ENCODE peak calls at places on chromosomes 3 and 15, in seven cellular contexts. G is HFF-Myc, S is sigmoid colon, V is psoas muscle, A is lower lobe of right lung, Q is GM23338, C is GM12865. H is an unnamed sample.

GRCh38 chr3:170602556-170602955 is 16.7 kb upstream of the SLC7A14 start:
- DNase-seq in G (no peak), S (no peak), V (no peak), A (no peak), Q (no peak), C (no peak), H (no peak)

GRCh38 chr3:129623447-129624118 is 17.1 kb upstream of the PLXND1 start:
- DNase-seq in G (no peak), S (peak), V (peak), A (peak), Q (no peak), C (no peak), H (no peak)

GRCh38 chr3:153400641-153401040 is 238.6 kb downstream of the RAP2B start:
- DNase-seq in G (no peak), S (no peak), V (no peak), A (no peak), Q (no peak), C (no peak), H (no peak)

GRCh38 chr15:55221090-55222011 is 24.6 kb upstream of the RSL24D1 start:
- DNase-seq in G (peak), S (no peak), V (no peak), A (no peak), Q (peak), C (peak), H (peak)

GRCh38 chr3:14428087-14429067 is 26.0 kb downstream of the SLC6A6 start:
- DNase-seq in G (no peak), S (no peak), V (peak), A (no peak), Q (no peak), C (peak), H (peak)

GRCh38 chr15:52658955-52659354 is 20.2 kb downstream of the ATOSA start:
- DNase-seq in G (no peak), S (no peak), V (no peak), A (no peak), Q (no peak), C (peak), H (no peak)

GRCh38 chr3:59046839-59047238 is 3.0 kb downstream of the CFAP20DC start:
- DNase-seq in G (no peak), S (no peak), V (no peak), A (no peak), Q (no peak), C (no peak), H (no peak)

GRCh38 chr3:177764377-177764912 is 567.2 kb upstream of the TBL1XR1 start:
- DNase-seq in G (no peak), S (no peak), V (no peak), A (no peak), Q (no peak), C (no peak), H (no peak)

GRCh38 chr15:65365229-65365628 is 12.6 kb downstream of the IGDCC3 start:
- DNase-seq in G (no peak), S (peak), V (no peak), A (no peak), Q (peak), C (no peak), H (no peak)

GRCh38 chr3:129352045-129352444 is 73.4 kb downstream of the HMCES start:
- DNase-seq in G (no peak), S (no peak), V (no peak), A (no peak), Q (peak), C (peak), H (no peak)

GRCh38 chr3:4989649-4989966 is 10.4 kb downstream of the BHLHE40 start:
- DNase-seq in G (no peak), S (no peak), V (no peak), A (no peak), Q (no peak), C (no peak), H (no peak)

GRCh38 chr3:66259721-66260255 is 39.0 kb downstream of the SLC25A26 start:
- DNase-seq in G (no peak), S (no peak), V (no peak), A (no peak), Q (no peak), C (no peak), H (no peak)

GRCh38 chr3:126476166-126476975 is 680 bp upstream of the ZXDC start:
- DNase-seq in G (no peak), S (no peak), V (no peak), A (peak), Q (peak), C (no peak), H (no peak)

GRCh38 chr3:155643581-155644165 is 101.2 kb downstream of the PLCH1 start:
- DNase-seq in G (no peak), S (no peak), V (no peak), A (no peak), Q (no peak), C (no peak), H (no peak)

GRCh38 chr15:89998923-89999675 is 2.0 kb upstream of the ZNF710 start:
- DNase-seq in G (no peak), S (no peak), V (no peak), A (peak), Q (no peak), C (no peak), H (no peak)
- H3K4me3 ChIP-seq in G (no peak), S (no peak), V (no peak), A (peak), Q (peak), C (no peak), H (no peak)

GRCh38 chr15:66494262-66494661 is 3.3 kb downstream of the SNAPC5 start:
- DNase-seq in G (no peak), S (no peak), V (no peak), A (no peak), Q (no peak), C (no peak), H (no peak)

GRCh38 chr15:66496951-66497501 is 536 bp downstream of the SNAPC5 start:
- DNase-seq in G (no peak), S (no peak), V (no peak), A (no peak), Q (no peak), C (no peak), H (no peak)

GRCh38 chr15:66502491-66502890 is 2.2 kb downstream of the RPL4 start:
- DNase-seq in G (no peak), S (no peak), V (no peak), A (no peak), Q (no peak), C (no peak), H (no peak)

GRCh38 chr15:66497502-66498455 is at the start of gene SNAPC5:
- DNase-seq in G (peak), S (peak), V (peak), A (peak), Q (peak), C (peak), H (peak)

DNA sequence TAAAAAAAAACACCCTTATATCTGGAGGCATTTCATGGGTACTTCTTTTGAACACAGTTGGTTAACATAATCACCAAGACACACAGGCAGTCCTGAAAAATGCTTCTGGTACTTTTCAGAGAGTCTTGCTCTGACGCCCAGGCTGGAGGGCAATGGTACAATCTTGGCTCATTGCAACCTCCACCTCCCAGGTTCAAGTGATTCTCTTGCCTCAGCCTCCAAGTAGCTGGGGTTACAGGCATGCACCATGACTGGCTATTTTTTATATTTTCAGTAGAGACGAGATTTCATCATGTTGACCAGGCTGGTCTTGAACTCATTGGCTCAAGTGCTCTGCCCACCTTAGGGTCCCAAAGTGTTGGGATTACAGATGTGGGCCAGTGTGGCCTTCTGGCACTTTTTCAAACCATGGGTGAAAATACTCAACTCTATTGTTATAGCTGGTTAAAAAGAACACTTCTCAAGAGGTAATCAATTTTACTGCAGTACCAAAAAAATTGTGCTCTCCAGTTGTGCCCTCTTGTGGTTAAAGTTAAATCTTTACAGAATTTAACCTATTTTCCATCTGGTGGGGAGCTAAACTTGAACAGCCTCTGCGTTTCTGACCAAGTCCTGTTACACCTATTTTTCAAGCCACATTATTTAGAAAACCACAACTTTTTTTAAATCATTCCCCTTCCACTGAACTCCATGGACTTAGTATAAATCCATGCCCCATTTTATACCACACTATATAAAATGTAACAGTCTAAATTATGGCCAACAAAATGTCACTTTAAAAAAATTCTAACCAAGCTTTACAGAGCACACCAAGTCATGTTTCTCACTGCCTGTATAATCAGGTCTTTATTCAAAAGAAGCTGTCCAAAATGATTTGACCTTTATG is 1.2 kb upstream of the SNAPC5 start:
- DNase-seq in G (no peak), S (no peak), V (no peak), A (no peak), Q (peak), C (peak), H (no peak)
- TF ChIP-seq CTCF in G (peak), S (peak), V (peak), A (peak), Q (peak), C (peak), H (peak)

DNA sequence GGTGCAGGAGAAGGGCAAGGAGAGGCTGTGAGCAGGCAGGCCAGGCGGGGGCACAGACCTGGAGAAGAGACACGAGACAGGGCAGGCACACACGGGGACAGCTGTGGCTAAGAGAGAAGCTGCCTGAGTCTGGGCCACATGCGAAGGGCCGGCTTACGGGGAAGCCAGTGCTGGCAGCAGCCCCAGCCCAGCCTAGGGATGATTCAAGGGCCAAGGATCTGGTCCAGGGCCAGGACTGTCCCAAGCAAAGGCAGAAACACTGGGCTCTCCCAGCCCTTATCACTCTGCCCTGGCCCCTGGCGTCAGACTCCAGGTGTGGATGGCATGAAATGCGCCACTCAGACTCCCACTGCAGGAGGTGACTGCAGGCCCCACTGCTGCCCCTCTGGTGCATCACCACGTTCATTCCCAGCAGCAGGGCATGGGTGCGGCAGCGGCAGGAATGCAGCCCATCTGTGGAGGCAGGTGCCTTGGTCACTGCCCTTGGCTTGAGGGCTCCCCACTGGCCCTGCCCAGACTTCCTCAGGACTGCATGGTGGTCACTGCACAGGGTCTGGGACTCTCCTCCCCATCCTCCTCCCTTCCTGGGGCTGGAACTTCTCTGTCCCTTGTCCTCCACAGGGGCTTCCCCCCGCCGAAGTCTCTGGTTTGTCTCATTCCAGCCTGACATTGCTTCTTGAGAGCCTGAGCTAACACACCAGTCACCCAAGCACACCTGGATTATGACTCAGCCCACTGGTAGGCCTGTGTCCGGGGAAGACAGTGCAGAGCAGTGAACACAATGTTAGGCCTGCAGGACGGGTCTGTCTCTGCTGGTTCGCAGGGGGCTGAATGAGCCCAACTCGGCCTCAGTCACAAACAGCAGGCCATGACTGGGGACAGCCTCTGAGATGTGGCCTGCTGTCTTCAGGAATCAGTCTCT is 69.3 kb downstream of the TBC1D2B start:
- DNase-seq in G (peak), S (peak), V (peak), A (peak), Q (no peak), C (no peak), H (peak)
- H3K4me3 ChIP-seq in G (no peak), S (no peak), V (no peak), A (no peak), Q (no peak), C (no peak), H (no peak)

DNA sequence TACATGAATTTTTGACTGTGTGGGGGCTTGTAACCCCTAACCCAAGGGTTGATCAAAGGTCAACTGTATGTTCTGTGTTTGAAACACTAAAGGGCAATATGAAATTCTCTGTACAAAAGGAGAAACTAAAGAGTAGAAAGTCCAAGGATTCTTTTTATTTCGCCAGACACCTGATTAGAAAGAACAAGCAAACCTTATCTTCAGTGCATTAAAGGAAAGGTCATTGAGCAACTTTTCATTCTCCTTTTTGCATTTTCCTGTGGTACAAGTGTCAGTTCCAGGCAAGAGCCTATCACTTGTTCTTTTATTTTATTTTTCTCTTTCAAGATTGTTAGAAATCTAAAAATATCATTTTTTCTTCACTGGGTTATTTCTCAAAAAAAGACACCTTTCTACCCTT is 430.1 kb upstream of the EPHA3 start:
- DNase-seq in G (no peak), S (no peak), V (no peak), A (no peak), Q (no peak), C (no peak), H (no peak)
- TF ChIP-seq CTCF in G (no peak), S (no peak), V (no peak), A (no peak), Q (no peak), C (no peak), H (no peak)

GRCh38 chr15:97653896-97654295 is 306.6 kb upstream of the ARRDC4 start:
- DNase-seq in G (no peak), S (no peak), V (no peak), A (no peak), Q (no peak), C (no peak), H (no peak)
- H3K4me3 ChIP-seq in G (no peak), S (no peak), V (no peak), A (no peak), Q (no peak), C (no peak), H (no peak)

H was measured in astrocyte of the cerebellum.